ENCODE peak calls at places on chromosome 12, in ten cellular contexts. J is DMS153; N is nucleus accumbens; V is fibroblast of mammary gland; D is stimulated activated CD8-positive, alpha-beta memory T cell treated with anti-CD3 and anti-CD28 coated beads, Interleukin-15, amount 100 ng/mL, for 48 hours; A is midbrain; Y is activated naive CD4-positive, alpha-beta T cell treated with Interleukin-2 at 50 U/mL for 16 hours; Q is amniotic epithelial cell; E is ovary; L is hypothalamus. C is an unnamed sample.

GRCh38 chr12:2179953-2180736 is 127.4 kb downstream of the CACNA1C start:
- DNase-seq in N (no peak), L (peak; percentile 56), D (no peak), Q (peak; percentile 91), J (no peak), E (peak; percentile 73), A (no peak), Y (no peak), V (peak; percentile 99), C (peak; percentile 75)

GRCh38 chr12:109493938-109494337 is 16.5 kb downstream of the UBE3B start:
- DNase-seq in D (no peak), N (no peak), Q (no peak), V (no peak), Y (no peak), J (no peak), L (no peak), E (no peak), A (no peak), C (no peak)

GRCh38 chr12:6826734-6827436 is 1.3 kb upstream of the P3H3 start:
- DNase-seq in E (peak; percentile 51), D (no peak), N (no peak), A (no peak), L (no peak), J (no peak), V (no peak), Y (no peak), Q (no peak), C (no peak)

GRCh38 chr12:71848212-71848611 is 8.7 kb downstream of the TBC1D15 start:
- DNase-seq in D (no peak), A (no peak), Y (no peak), J (no peak), E (no peak), N (no peak), Q (peak; percentile 29), V (peak; percentile 18), L (no peak), C (no peak)

GRCh38 chr12:92421701-92422100 is 276.1 kb upstream of the BTG1 start:
- DNase-seq in D (no peak), Y (no peak), Q (peak; percentile 72), V (peak; percentile 72), J (peak; percentile 5), A (no peak), L (no peak), E (no peak), N (no peak), C (no peak)

GRCh38 chr12:89821901-89822300 is 113.3 kb upstream of the ATP2B1 start:
- DNase-seq in J (no peak), V (no peak), L (no peak), Y (no peak), A (no peak), E (no peak), N (no peak), D (no peak), Q (no peak), C (no peak)

GRCh38 chr12:51415931-51416330 is 8.7 kb upstream of the SLC4A8 start:
- DNase-seq in Q (no peak), Y (no peak), J (no peak), V (no peak), N (no peak), D (no peak), E (no peak), L (no peak), A (no peak), C (no peak)

GRCh38 chr12:3197131-3197818 is 120.1 kb downstream of the TSPAN9 start:
- DNase-seq in D (no peak), V (no peak), E (no peak), Q (no peak), A (no peak), N (no peak), Y (no peak), J (no peak), L (no peak), C (no peak)

GRCh38 chr12:28024231-28024995 is 51.9 kb upstream of the PTHLH start:
- DNase-seq in N (no peak), E (no peak), L (no peak), V (peak; percentile 81), A (no peak), Q (peak; percentile 92), Y (no peak), D (no peak), J (no peak), C (no peak)

GRCh38 chr12:72747460-72747859 is 475.3 kb downstream of the TRHDE start:
- DNase-seq in D (no peak), J (no peak), Y (no peak), Q (no peak), V (no peak), A (peak; percentile 13), E (no peak), N (no peak), L (no peak), C (no peak)

GRCh38 chr12:89075890-89076591 is 276.3 kb downstream of the DUSP6 start:
- DNase-seq in N (no peak), Q (peak; percentile 40), A (no peak), V (peak; percentile 43), J (no peak), D (no peak), E (no peak), L (no peak), Y (no peak), C (no peak)

GRCh38 chr12:2283910-2284309 is 231.1 kb downstream of the CACNA1C start:
- DNase-seq in J (no peak), E (no peak), A (no peak), D (no peak), Y (no peak), L (no peak), Q (no peak), V (peak; percentile 72), N (no peak), C (no peak)

GRCh38 chr12:75549989-75550388 is 38.6 kb upstream of the KRR1 start:
- DNase-seq in Q (no peak), Y (no peak), D (no peak), A (no peak), L (no peak), J (no peak), N (no peak), V (no peak), E (no peak), C (no peak)

GRCh38 chr12:12918781-12919180 is 27.4 kb downstream of the GPRC5A start:
- DNase-seq in L (no peak), J (no peak), N (no peak), E (no peak), D (no peak), Q (no peak), V (no peak), Y (no peak), A (no peak), C (no peak)

C was measured in occipital lobe.